ENCODE peak calls at places on chromosome 14, in nine cellular contexts. U, V, X, O, I, N, M, Z and G are unnamed samples. For H3K4me1, the result is how much of the 10 kb centered on the place peaks cover.

GRCh38 chr14:104993306-104993705 is 7.7 kb downstream of the CLBA1 start:
- DNase-seq in U (no peak), V (no peak), X (no peak), O (no peak), I (no peak), N (no peak), M (no peak), Z (no peak), G (no peak)

GRCh38 chr14:96080571-96080970 is 41.4 kb downstream of the C14orf132 start:
- DNase-seq in U (no peak), V (peak), X (peak), O (no peak), I (peak), N (no peak), M (no peak), Z (no peak), G (no peak)

GRCh38 chr14:64671591-64671990 is 32.6 kb upstream of the PLEKHG3 start:
- DNase-seq in U (peak), V (no peak), X (no peak), O (peak), I (no peak), N (no peak), M (peak), Z (no peak), G (peak)

GRCh38 chr14:63986789-63987533 is 134.2 kb downstream of the SYNE2 start:
- DNase-seq in U (peak), V (no peak), X (no peak), O (peak), I (no peak), N (no peak), M (no peak), Z (no peak), G (no peak)

GRCh38 chr14:92768795-92769194 is 20.4 kb upstream of the LGMN start:
- DNase-seq in U (no peak), V (no peak), X (no peak), O (no peak), I (no peak), N (no peak), M (no peak), Z (no peak), G (no peak)

GRCh38 chr14:92460916-92461579 is 52.5 kb upstream of the RIN3 start:
- DNase-seq in U (peak), V (peak), X (no peak), O (no peak), I (peak), N (peak), M (no peak), Z (peak), G (no peak)

GRCh38 chr14:54175298-54175942 is 218.8 kb upstream of the BMP4 start:
- DNase-seq in U (peak), V (no peak), X (no peak), O (peak), I (peak), N (peak), M (peak), Z (no peak), G (peak)

GRCh38 chr14:55911794-55912193 is 206.4 kb upstream of the PELI2 start:
- DNase-seq in U (no peak), V (no peak), X (no peak), O (no peak), I (no peak), N (no peak), M (no peak), Z (no peak), G (no peak)

GRCh38 chr14:30484976-30485375 is 74.0 kb upstream of the G2E3 start:
- DNase-seq in U (no peak), V (no peak), X (no peak), O (no peak), I (no peak), N (no peak), M (no peak), Z (no peak), G (peak)

GRCh38 chr14:89429206-89430091 is 12.4 kb upstream of the FOXN3 start:
- DNase-seq in U (no peak), V (no peak), X (no peak), O (no peak), I (peak), N (no peak), M (no peak), Z (no peak), G (no peak)

GRCh38 chr14:54627718-54628345 is 60.9 kb downstream of the SAMD4A start:
- DNase-seq in U (no peak), V (no peak), X (no peak), O (no peak), I (no peak), N (peak), M (no peak), Z (peak), G (no peak)

GRCh38 chr14:101336203-101336602 is 225.1 kb upstream of the DIO3 start:
- DNase-seq in U (no peak), V (no peak), X (no peak), O (no peak), I (no peak), N (no peak), M (no peak), Z (no peak), G (no peak)

GRCh38 chr14:101335061-101335661 is 226.1 kb upstream of the DIO3 start:
- DNase-seq in U (no peak), V (no peak), X (no peak), O (no peak), I (peak), N (peak), M (peak), Z (no peak), G (no peak)

GRCh38 chr14:101337053-101337452 is 224.2 kb upstream of the DIO3 start:
- DNase-seq in U (no peak), V (no peak), X (no peak), O (no peak), I (no peak), N (no peak), M (no peak), Z (no peak), G (no peak)

GRCh38 chr14:101334656-101335055 is 226.6 kb upstream of the DIO3 start:
- DNase-seq in U (no peak), V (no peak), X (no peak), O (peak), I (no peak), N (no peak), M (peak), Z (no peak), G (no peak)

DNA sequence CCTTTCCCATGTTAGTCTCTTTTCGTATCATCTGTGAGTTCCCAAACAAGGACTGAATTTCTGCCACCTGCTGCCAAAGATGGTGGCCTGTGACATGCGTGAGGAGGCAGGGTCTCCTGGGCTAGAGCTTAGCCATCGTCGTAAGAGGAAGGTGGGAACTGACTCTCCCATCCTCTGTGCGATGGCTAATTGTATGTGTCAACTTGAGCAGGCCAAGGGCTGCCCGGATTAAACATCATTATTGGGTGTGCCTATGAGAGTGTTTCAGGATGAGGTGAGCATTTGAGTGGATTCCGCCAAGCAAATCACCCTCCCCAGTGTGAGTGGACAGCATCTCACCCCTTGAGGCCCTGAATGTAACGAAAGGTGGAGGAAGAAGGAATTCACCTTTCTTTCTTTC is 220.7 kb upstream of the DIO3 start:
- DNase-seq in U (no peak), V (peak), X (no peak), O (no peak), I (no peak), N (no peak), M (no peak), Z (no peak), G (no peak)
- H3K4me1 ChIP-seq in U (under half), V (under half), X (under half), O (under half), I (under half), N (under half), M (under half), Z (under half), G (under half)

GRCh38 chr14:98955036-98955740 is 316.8 kb downstream of the BCL11B start:
- DNase-seq in U (no peak), V (no peak), X (no peak), O (no peak), I (peak), N (no peak), M (no peak), Z (no peak), G (no peak)

GRCh38 chr14:98955741-98956070 is 316.3 kb downstream of the BCL11B start:
- DNase-seq in U (no peak), V (no peak), X (no peak), O (no peak), I (peak), N (no peak), M (no peak), Z (no peak), G (no peak)

GRCh38 chr14:98952595-98953325 is 319.2 kb downstream of the BCL11B start:
- DNase-seq in U (peak), V (no peak), X (no peak), O (no peak), I (peak), N (no peak), M (no peak), Z (no peak), G (no peak)

GRCh38 chr14:98954347-98955000 is 317.5 kb downstream of the BCL11B start:
- DNase-seq in U (no peak), V (no peak), X (no peak), O (no peak), I (peak), N (no peak), M (no peak), Z (no peak), G (no peak)

DNA sequence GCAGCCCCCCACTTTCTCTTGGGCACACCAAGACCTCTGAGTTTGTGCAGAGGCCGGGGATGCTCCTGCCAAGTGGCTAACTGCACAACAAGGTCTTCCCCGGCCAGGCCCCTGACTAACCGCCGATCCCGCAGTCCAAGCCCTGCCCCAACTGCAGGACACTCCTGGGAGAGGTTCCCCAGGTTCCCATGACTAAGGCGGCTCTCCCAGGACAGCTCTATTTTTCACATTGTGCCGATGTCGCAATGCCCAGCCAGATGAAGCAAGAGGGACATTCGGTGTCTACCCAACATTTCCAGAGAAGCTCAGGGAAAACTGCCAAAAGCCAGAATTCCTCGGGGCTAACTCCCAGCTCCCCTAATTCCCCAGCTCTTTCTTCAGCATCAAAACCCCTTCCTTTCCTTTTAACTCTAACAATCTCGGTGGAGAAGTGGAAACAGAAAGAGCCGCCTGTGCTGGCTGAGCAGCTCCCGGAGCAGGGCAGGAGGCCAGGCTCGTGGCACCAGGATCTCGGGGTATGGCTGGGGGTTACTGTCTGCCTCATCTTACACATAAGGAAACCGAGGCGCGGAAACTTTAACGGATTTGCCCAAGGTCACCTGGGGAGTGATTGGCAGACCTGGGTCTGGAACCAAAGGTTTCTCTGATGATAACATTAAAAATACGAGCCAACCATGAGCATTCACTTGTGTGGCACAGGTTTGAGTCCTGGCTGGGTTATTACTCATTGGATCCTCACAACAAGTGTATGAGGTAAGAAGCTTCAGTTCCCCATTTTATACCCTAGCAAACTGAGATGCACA is 318.3 kb downstream of the BCL11B start:
- DNase-seq in U (no peak), V (peak), X (no peak), O (no peak), I (peak), N (no peak), M (no peak), Z (no peak), G (no peak)
- H3K4me1 ChIP-seq in U (under half), V (under half), X (under half), O (under half), I (under half), N (under half), M (under half), Z (under half), G (under half)

GRCh38 chr14:72902802-72903530 is 9.1 kb upstream of the DPF3 start:
- DNase-seq in U (no peak), V (no peak), X (no peak), O (no peak), I (no peak), N (no peak), M (no peak), Z (no peak), G (no peak)
- H3K4me1 ChIP-seq in U (under half), V (under half), X (under half), O (under half), I (under half), N (under half), M (under half), Z (under half), G (under half)

DNA sequence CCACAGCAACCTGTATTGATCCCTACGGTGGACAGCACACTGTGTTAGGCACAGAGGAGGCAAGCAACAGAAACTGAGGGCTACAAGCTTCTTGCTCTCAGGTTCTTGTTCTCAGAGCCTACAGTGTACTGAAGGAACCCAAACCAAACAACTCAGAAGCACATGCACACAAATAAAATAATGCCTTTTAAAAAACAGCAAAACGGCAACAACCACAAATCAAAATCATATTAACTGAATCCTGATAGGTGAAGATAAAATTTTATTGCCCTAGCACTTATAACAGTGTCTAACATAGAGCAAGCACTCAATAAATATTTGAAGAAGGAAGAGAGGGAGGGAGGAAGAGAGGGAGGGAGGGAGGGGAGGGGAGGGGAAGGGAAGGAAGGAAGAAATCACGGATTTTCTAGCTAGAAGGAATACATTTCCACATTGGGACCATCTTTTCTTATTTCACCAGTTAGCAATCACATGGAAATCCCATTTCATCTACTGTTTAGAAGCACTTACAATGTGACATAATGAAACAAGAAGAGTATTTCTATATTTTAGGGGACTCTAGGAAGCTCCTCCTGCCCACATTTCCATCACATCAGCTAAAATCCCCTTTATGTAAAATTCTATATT is 27.2 kb downstream of the DMAC2L start:
- DNase-seq in U (no peak), V (no peak), X (no peak), O (no peak), I (no peak), N (no peak), M (no peak), Z (no peak), G (no peak)
- H3K4me1 ChIP-seq in U (under half), V (under half), X (under half), O (under half), I (half or more), N (under half), M (under half), Z (half or more), G (under half)

GRCh38 chr14:61555056-61555838 is 140.1 kb upstream of the HIF1A start:
- DNase-seq in U (peak), V (no peak), X (no peak), O (no peak), I (no peak), N (no peak), M (no peak), Z (no peak), G (no peak)
- H3K4me1 ChIP-seq in U (half or more), V (under half), X (under half), O (under half), I (under half), N (under half), M (half or more), Z (half or more), G (under half)

GRCh38 chr14:99388286-99388685 is 92.4 kb downstream of the SETD3 start:
- DNase-seq in U (no peak), V (no peak), X (no peak), O (no peak), I (no peak), N (no peak), M (no peak), Z (no peak), G (no peak)
- H3K4me1 ChIP-seq in U (under half), V (under half), X (under half), O (under half), I (under half), N (under half), M (under half), Z (under half), G (under half)

DNA sequence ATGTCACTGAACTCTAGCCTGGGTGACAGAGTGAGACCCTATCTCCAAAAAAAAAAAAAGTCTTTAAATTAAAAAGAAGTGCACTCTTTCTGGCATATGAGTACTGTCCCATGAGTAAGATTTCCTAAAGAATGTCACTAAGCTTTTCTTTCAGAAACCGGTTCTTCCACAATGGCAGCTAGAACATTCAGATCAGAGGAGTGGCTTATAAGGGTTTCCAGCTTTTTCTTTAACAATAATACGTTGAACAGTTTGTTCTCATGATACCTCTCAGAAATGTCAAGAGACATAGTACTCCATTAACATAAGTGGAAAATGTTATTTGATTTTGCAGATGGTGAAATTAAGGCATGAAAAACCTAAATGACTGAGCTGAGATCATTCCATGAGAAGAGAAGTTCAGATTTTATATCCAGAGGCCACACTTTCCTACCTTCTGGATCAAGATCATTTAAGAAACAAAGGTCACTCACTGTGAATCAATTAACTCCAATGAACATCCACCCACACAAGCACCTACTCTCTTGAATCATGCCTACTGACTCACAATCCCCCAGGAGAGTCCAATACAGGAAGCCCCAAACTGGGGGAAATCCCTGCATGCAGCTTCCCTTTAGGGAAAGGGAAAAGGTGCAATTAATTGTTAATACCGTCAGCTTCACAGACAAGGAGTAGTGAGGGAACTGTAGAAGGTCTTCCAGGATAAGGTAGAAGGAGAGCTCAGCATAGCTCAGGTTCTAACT is 86.9 kb downstream of the SPTSSA start:
- DNase-seq in U (peak), V (no peak), X (no peak), O (no peak), I (no peak), N (no peak), M (no peak), Z (no peak), G (no peak)
- H3K4me1 ChIP-seq in U (under half), V (under half), X (under half), O (under half), I (under half), N (under half), M (under half), Z (under half), G (under half)